ENCODE peak calls at places on chromosome 19, in nine cellular contexts. R, U, D, L, A, X, T, P and H are unnamed samples.

GRCh38 chr19:5603626-5604025 is 18.9 kb downstream of the SAFB2 start:
- DNase-seq in U (no peak), A (no peak), L (no peak), T (no peak), D (no peak), R (no peak), X (no peak), P (no peak), H (no peak)

GRCh38 chr19:12665646-12666304 is 767 bp downstream of the MAN2B1 start:
- DNase-seq in R (peak; percentile 37), L (no peak), P (no peak), X (no peak), D (no peak), A (no peak), T (peak; percentile 20), U (no peak), H (no peak)

GRCh38 chr19:4228765-4229178 is 551 bp upstream of the EBI3 start:
- DNase-seq in L (no peak), A (no peak), X (no peak), P (no peak), U (no peak), D (no peak), T (no peak), R (no peak), H (no peak)

GRCh38 chr19:40177286-40178070 is 13.7 kb upstream of the MAP3K10 start:
- DNase-seq in D (no peak), U (no peak), R (no peak), X (no peak), A (no peak), T (no peak), L (no peak), P (no peak), H (no peak)

GRCh38 chr19:42198676-42199439 is 18.6 kb downstream of the DEDD2 start:
- DNase-seq in X (peak; percentile 67), R (no peak), L (peak; percentile 57), U (peak; percentile 44), D (no peak), A (peak; percentile 56), P (no peak), T (no peak), H (no peak)

GRCh38 chr19:30393046-30393445 is 20.9 kb downstream of the ZNF536 start:
- DNase-seq in A (no peak), L (no peak), P (no peak), T (no peak), X (no peak), R (no peak), U (no peak), D (no peak), H (peak; percentile 0)

GRCh38 chr19:47260476-47260875 is 4.2 kb downstream of the CCDC9 start:
- DNase-seq in U (no peak), T (no peak), R (no peak), X (no peak), A (no peak), D (no peak), P (no peak), L (no peak), H (no peak)

GRCh38 chr19:10699650-10700335 is 1.4 kb upstream of the QTRT1 start:
- DNase-seq in R (no peak), X (peak; percentile 64), A (peak; percentile 79), D (peak; percentile 46), L (peak; percentile 46), T (peak; percentile 49), U (peak; percentile 44), P (no peak), H (peak; percentile 43)

GRCh38 chr19:14048439-14049153 is 13.3 kb downstream of the PALM3 start:
- DNase-seq in R (peak; percentile 68), P (peak; percentile 41), X (peak; percentile 69), U (peak; percentile 61), L (peak; percentile 63), D (peak; percentile 49), A (peak; percentile 81), T (peak; percentile 14), H (no peak)

GRCh38 chr19:48842744-48843162 is 6.5 kb upstream of the HSD17B14 start:
- DNase-seq in U (no peak), R (peak; percentile 77), P (no peak), L (no peak), X (peak; percentile 45), A (peak; percentile 55), D (peak; percentile 44), T (peak; percentile 30), H (peak; percentile 42)

GRCh38 chr19:38742906-38743305 is 1.4 kb downstream of the CAPN12 start:
- DNase-seq in P (no peak), U (no peak), T (no peak), R (no peak), A (no peak), L (no peak), X (no peak), D (no peak), H (no peak)

GRCh38 chr19:7715671-7716070 is 13.7 kb upstream of the FCER2 start:
- DNase-seq in U (no peak), P (no peak), X (no peak), R (no peak), D (no peak), A (no peak), L (no peak), T (no peak), H (no peak)

GRCh38 chr19:36009633-36010379 is 1.2 kb upstream of the SYNE4 start:
- DNase-seq in P (no peak), L (no peak), U (no peak), A (no peak), D (no peak), T (no peak), X (no peak), R (no peak), H (no peak)

GRCh38 chr19:33671211-33671610 is 49.5 kb downstream of the CHST8 start:
- DNase-seq in R (no peak), U (no peak), D (no peak), L (no peak), P (no peak), X (no peak), T (no peak), A (no peak), H (no peak)

GRCh38 chr19:42422576-42423461 is 4.4 kb downstream of the LIPE start:
- DNase-seq in A (peak; percentile 50), P (no peak), X (peak; percentile 44), D (no peak), U (no peak), R (no peak), T (no peak), L (peak; percentile 11), H (no peak)

GRCh38 chr19:10363789-10364281 is 16.5 kb downstream of the TYK2 start:
- DNase-seq in A (no peak), P (no peak), D (no peak), R (no peak), T (peak; percentile 87), U (no peak), L (no peak), X (no peak), H (peak; percentile 64)

GRCh38 chr19:47756627-47756929 is 11.2 kb downstream of the NOP53 start:
- DNase-seq in L (no peak), T (no peak), U (no peak), D (no peak), R (no peak), A (no peak), P (no peak), X (no peak), H (no peak)

GRCh38 chr19:41646589-41647204 is 19.8 kb upstream of the CEACAM4 start:
- DNase-seq in P (no peak), X (peak; percentile 21), R (no peak), T (no peak), D (no peak), A (peak; percentile 48), L (no peak), U (peak; percentile 56), H (no peak)

GRCh38 chr19:18046066-18046718 is 38.2 kb downstream of the ARRDC2 start:
- DNase-seq in U (no peak), X (no peak), T (peak; percentile 94), R (no peak), P (peak; percentile 51), L (no peak), A (peak; percentile 34), D (peak; percentile 49), H (peak; percentile 75)

GRCh38 chr19:33772102-33772857 is 24.4 kb upstream of the KCTD15 start:
- DNase-seq in U (no peak), T (no peak), X (no peak), A (no peak), D (no peak), R (no peak), L (no peak), P (no peak), H (no peak)

GRCh38 chr19:42140125-42140754 is 8.0 kb upstream of the POU2F2 start:
- DNase-seq in R (peak; percentile 87), A (no peak), U (no peak), L (no peak), T (no peak), X (no peak), P (peak; percentile 41), D (peak; percentile 76), H (peak; percentile 36)

GRCh38 chr19:46613525-46613924 is 11.4 kb downstream of the PTGIR start:
- DNase-seq in R (no peak), A (no peak), U (no peak), L (no peak), X (no peak), D (no peak), T (no peak), P (no peak), H (no peak)

GRCh38 chr19:42130254-42130573 is 2.0 kb downstream of the POU2F2 start:
- DNase-seq in R (no peak), A (no peak), P (no peak), L (no peak), T (no peak), X (no peak), U (no peak), D (no peak), H (no peak)

GRCh38 chr19:45889210-45889885 is 3.4 kb upstream of the IRF2BP1 start:
- DNase-seq in U (no peak), R (no peak), L (no peak), A (no peak), X (no peak), D (no peak), T (no peak), P (no peak), H (no peak)

GRCh38 chr19:55525289-55526101 is 11.4 kb downstream of the SBK2 start:
- DNase-seq in A (no peak), X (no peak), U (no peak), P (no peak), T (no peak), D (no peak), R (no peak), L (no peak), H (no peak)

GRCh38 chr19:46060012-46060411 is 19.2 kb upstream of the IGFL4 start:
- DNase-seq in A (no peak), R (no peak), X (no peak), D (no peak), P (no peak), T (no peak), U (no peak), L (no peak), H (no peak)